ENCODE peak calls at places on chromosome 14, in five cellular contexts. D is stomach, M is A549, I is transverse colon, J is tibial nerve. B is an unnamed sample.

GRCh38 chr14:81206115-81206514 is 14.6 kb downstream of the GTF2A1 start:
- DNase-seq in D (no peak), M (no peak), J (no peak), I (no peak), B (no peak)

GRCh38 chr14:66539034-66539433 is 31.1 kb downstream of the GPHN start:
- DNase-seq in I (no peak), D (no peak), J (no peak), M (no peak), B (no peak)

GRCh38 chr14:103745424-103745823 is 29.8 kb downstream of the ZFYVE21 start:
- DNase-seq in I (no peak), M (no peak), J (no peak), D (no peak), B (no peak)

GRCh38 chr14:103072595-103073366 is 11.2 kb upstream of the LBHD2 start:
- DNase-seq in I (no peak), J (no peak), M (peak; percentile 82), D (no peak), B (no peak)

GRCh38 chr14:27040552-27040951 is 442.7 kb upstream of the NOVA1 start:
- DNase-seq in D (no peak), J (no peak), M (no peak), I (no peak), B (no peak)

GRCh38 chr14:77203611-77204456 is 22.2 kb downstream of the TMEM63C start:
- DNase-seq in M (no peak), D (no peak), I (no peak), J (no peak), B (no peak)

GRCh38 chr14:75961662-75962061 is 20.1 kb downstream of the TGFB3 start:
- DNase-seq in I (no peak), D (no peak), M (no peak), J (no peak), B (no peak)

GRCh38 chr14:94914191-94914590 is 144.3 kb upstream of the GSC start:
- DNase-seq in M (no peak), I (peak; percentile 48), J (no peak), D (no peak), B (no peak)

GRCh38 chr14:103696027-103696402 is 19.2 kb downstream of the XRCC3 start:
- DNase-seq in J (no peak), M (no peak), I (no peak), D (no peak), B (no peak)

GRCh38 chr14:68819260-68819691 is 26.4 kb upstream of the ZFP36L1 start:
- DNase-seq in M (no peak), D (peak; percentile 50), J (no peak), I (peak; percentile 59), B (peak; percentile 68)

GRCh38 chr14:102927346-102927877 is 4.9 kb downstream of the AMN start:
- DNase-seq in I (peak; percentile 92), M (no peak), D (peak; percentile 73), J (no peak), B (no peak)

GRCh38 chr14:50846171-50846880 is 15.4 kb upstream of the NIN start:
- DNase-seq in I (no peak), D (no peak), M (no peak), J (no peak), B (no peak)

GRCh38 chr14:86858043-86858442 is 1134.9 kb downstream of the GALC start:
- DNase-seq in D (no peak), M (no peak), I (no peak), J (no peak), B (no peak)

GRCh38 chr14:37585101-37585479 is 10.0 kb downstream of the FOXA1 start:
- DNase-seq in J (no peak), D (peak; percentile 69), I (peak; percentile 41), M (no peak), B (no peak)

GRCh38 chr14:105168496-105168978 is at the start of gene JAG2:
- DNase-seq in D (peak; percentile 67), I (peak; percentile 57), M (peak; percentile 69), J (no peak), B (no peak)

GRCh38 chr14:68389973-68390372 is 402.9 kb downstream of the ZFP36L1 start:
- DNase-seq in D (no peak), J (no peak), M (no peak), I (no peak), B (no peak)

GRCh38 chr14:76595266-76595665 is 166.0 kb upstream of the VASH1 start:
- DNase-seq in M (no peak), D (no peak), J (no peak), I (no peak), B (no peak)

GRCh38 chr14:90421001-90421580 is 24.3 kb downstream of the CALM1 start:
- DNase-seq in I (no peak), J (no peak), M (no peak), D (no peak), B (peak; percentile 12)

GRCh38 chr14:40093800-40094199 is 661.6 kb upstream of the FBXO33 start:
- DNase-seq in I (no peak), J (no peak), D (no peak), M (no peak), B (no peak)

GRCh38 chr14:40096968-40097367 is 664.7 kb upstream of the FBXO33 start:
- DNase-seq in J (no peak), D (no peak), M (no peak), I (no peak), B (no peak)

GRCh38 chr14:40098468-40098867 is 666.2 kb upstream of the FBXO33 start:
- DNase-seq in J (no peak), M (no peak), D (no peak), I (no peak), B (no peak)

GRCh38 chr14:40100544-40101196 is 668.4 kb upstream of the FBXO33 start:
- DNase-seq in I (no peak), D (no peak), M (no peak), J (no peak), B (no peak)

DNA sequence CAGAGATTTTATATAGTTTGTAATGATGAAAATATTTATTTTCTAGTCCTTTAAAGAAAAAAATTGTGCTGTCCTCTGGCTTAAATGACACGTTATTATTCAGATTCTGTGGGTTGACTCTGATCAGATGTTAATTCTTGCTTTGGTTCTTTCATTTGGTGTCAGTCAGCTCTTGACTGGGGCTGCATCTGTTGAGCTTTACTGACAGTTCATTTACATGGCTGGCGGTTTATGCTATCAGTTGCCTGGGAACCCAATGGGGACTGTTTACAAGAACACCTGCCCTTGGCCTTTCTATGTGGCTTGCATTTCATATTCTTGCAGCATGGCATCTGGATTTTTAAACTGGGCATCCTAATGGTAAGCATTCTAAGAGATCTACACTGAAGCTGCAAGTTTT is 667.1 kb upstream of the FBXO33 start:
- DNase-seq in M (no peak), D (no peak), J (no peak), I (no peak), B (no peak)
- TF ChIP-seq EP300 in M (no peak), D (no peak), J (no peak), I (no peak), B (no peak)

GRCh38 chr14:97468220-97468619 is 671.0 kb downstream of the VRK1 start:
- DNase-seq in J (no peak), I (no peak), D (no peak), M (no peak), B (no peak)
- H3K9me3 ChIP-seq in J (no peaks in the 10 kb centered on the region), I (no peaks in the 10 kb centered on the region), D (no peaks in the 10 kb centered on the region), M (no peaks in the 10 kb centered on the region), B (no peaks in the 10 kb centered on the region)

DNA sequence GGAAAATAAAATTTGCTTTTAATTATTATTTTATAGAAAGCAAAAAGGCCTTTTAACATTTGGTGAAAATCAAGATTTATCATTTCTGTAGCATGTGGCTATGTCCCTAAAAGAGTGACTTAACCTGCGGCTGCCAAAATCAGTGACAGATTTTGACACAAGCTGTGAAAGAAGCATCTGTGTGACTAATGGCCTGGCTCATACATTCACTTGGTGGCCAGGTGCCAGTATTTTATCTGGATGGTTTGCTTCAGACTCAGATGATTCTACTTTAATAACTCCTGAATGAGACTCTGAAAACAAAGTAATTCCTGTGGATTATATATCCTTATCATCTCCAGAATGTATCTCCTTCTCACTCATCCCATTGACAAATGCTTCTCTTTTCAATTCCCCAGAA is 103.1 kb downstream of the FSCB start:
- DNase-seq in I (peak; percentile 8), J (no peak), M (no peak), D (no peak), B (no peak)
- TF ChIP-seq EP300 in I (no peak), J (no peak), M (no peak), D (no peak), B (no peak)

DNA sequence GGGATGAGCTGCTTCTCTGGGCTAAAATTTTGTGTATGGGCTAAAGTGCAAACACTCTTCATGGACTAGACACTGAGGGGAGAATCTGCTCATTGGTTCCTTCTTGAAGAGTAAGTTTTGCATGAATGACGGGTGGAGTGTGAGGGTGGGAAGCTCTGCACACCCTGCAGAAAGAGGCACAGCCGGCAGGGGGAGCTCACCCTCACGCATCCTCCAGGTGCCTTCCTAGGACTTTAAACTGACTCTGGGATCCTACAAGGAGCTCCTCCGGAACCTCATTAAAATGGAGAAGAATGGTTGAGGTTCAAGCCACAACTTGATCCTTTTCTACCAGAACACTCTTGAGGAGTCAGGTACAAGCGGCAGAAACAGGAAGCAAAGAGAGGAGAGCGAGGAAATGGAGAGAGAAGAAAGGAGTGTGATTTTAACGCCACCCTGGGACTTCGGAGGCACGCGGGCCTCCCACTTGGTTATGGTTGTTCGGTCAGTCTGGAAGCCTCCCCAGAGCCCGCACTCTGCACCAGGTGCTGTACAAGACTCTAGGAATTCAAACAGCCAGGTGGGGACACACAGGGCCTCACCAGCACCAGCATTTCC is 87.5 kb downstream of the SETD3 start:
- DNase-seq in D (peak; percentile 61), J (no peak), M (peak; percentile 61), I (peak; percentile 55), B (no peak)
- H3K9me3 ChIP-seq in D (no peaks in the 10 kb centered on the region), J (no peaks in the 10 kb centered on the region), M (no peaks in the 10 kb centered on the region), I (no peaks in the 10 kb centered on the region), B (no peaks in the 10 kb centered on the region)

GRCh38 chr14:34262511-34262910 is 199.5 kb downstream of the SPTSSA start:
- DNase-seq in D (no peak), I (no peak), M (no peak), J (no peak), B (no peak)
- TF ChIP-seq EP300 in D (no peak), I (no peak), M (no peak), J (no peak), B (no peak)

GRCh38 chr14:34086358-34086757 is 135.5 kb upstream of the EGLN3 start:
- DNase-seq in M (no peak), J (no peak), I (no peak), D (no peak), B (no peak)

GRCh38 chr14:34081576-34082136 is 130.8 kb upstream of the EGLN3 start:
- DNase-seq in I (no peak), M (peak; percentile 56), J (no peak), D (peak; percentile 37), B (no peak)

GRCh38 chr14:34088918-34089317 is 138.0 kb upstream of the EGLN3 start:
- DNase-seq in J (no peak), D (no peak), M (no peak), I (no peak), B (no peak)

GRCh38 chr14:34087556-34087955 is 136.7 kb upstream of the EGLN3 start:
- DNase-seq in J (no peak), D (no peak), M (no peak), I (no peak), B (no peak)

GRCh38 chr14:34085695-34086094 is 134.8 kb upstream of the EGLN3 start:
- DNase-seq in I (no peak), D (no peak), J (no peak), M (no peak), B (no peak)
- H3K9me3 ChIP-seq in I (no peaks in the 10 kb centered on the region), D (no peaks in the 10 kb centered on the region), J (no peaks in the 10 kb centered on the region), M (peaks cover 4% of the 10 kb centered on the region), B (no peaks in the 10 kb centered on the region)

B was measured in ovary.